ENCODE peak calls at places on chromosomes 3 and 15, in six cellular contexts. E is ovary, I is SK-N-SH, X is stomach, Q is A549, V is tibial nerve. R is an unnamed sample.

GRCh38 chr3:105353485-105354161 is 13.1 kb upstream of the ALCAM start:
- DNase-seq in E (no peak), I (no peak), X (no peak), Q (no peak), V (no peak), R (no peak)

GRCh38 chr15:56040081-56041035 is 46.9 kb upstream of the NEDD4 start:
- DNase-seq in E (peak; percentile 41), I (no peak), X (peak; percentile 66), Q (peak; percentile 66), V (peak; percentile 20), R (no peak)

GRCh38 chr3:24390169-24390821 is 104.4 kb downstream of the THRB start:
- DNase-seq in E (no peak), I (no peak), X (no peak), Q (no peak), V (no peak), R (no peak)

GRCh38 chr15:63938486-63939061 is 104.8 kb upstream of the HERC1 start:
- DNase-seq in E (no peak), I (no peak), X (no peak), Q (no peak), V (no peak), R (no peak)

GRCh38 chr15:69887553-69887952 is 210.2 kb downstream of the TLE3 start:
- DNase-seq in E (no peak), I (no peak), X (no peak), Q (no peak), V (no peak), R (no peak)

GRCh38 chr15:37076543-37076942 is 23.8 kb downstream of the MEIS2 start:
- DNase-seq in E (no peak), I (no peak), X (no peak), Q (no peak), V (no peak), R (no peak)

GRCh38 chr3:136120373-136121348 is 75.5 kb downstream of the MSL2 start:
- DNase-seq in E (no peak), I (no peak), X (no peak), Q (no peak), V (no peak), R (no peak)

GRCh38 chr15:38325290-38325990 is 72.8 kb downstream of the SPRED1 start:
- DNase-seq in E (no peak), I (no peak), X (no peak), Q (no peak), V (no peak), R (no peak)

GRCh38 chr3:44991326-44991725 is 15.3 kb downstream of the EXOSC7 start:
- DNase-seq in E (no peak), I (no peak), X (no peak), Q (no peak), V (no peak), R (no peak)

GRCh38 chr15:57100136-57100539 is 181.7 kb downstream of the TCF12 start:
- DNase-seq in E (no peak), I (no peak), X (no peak), Q (no peak), V (no peak), R (no peak)

GRCh38 chr3:118740722-118741290 is 293.8 kb downstream of the IGSF11 start:
- DNase-seq in E (no peak), I (no peak), X (no peak), Q (no peak), V (no peak), R (peak; percentile 17)

GRCh38 chr3:30972449-30972848 is 78.0 kb upstream of the GADL1 start:
- DNase-seq in E (no peak), I (no peak), X (no peak), Q (no peak), V (no peak), R (peak; percentile 2)

GRCh38 chr3:60803812-60804211 is 447.4 kb downstream of the FHIT start:
- DNase-seq in E (no peak), I (no peak), X (no peak), Q (no peak), V (no peak), R (no peak)

GRCh38 chr15:86961669-86962068 is 882.0 kb downstream of the AGBL1 start:
- DNase-seq in E (no peak), I (no peak), X (no peak), Q (no peak), V (no peak), R (no peak)

DNA sequence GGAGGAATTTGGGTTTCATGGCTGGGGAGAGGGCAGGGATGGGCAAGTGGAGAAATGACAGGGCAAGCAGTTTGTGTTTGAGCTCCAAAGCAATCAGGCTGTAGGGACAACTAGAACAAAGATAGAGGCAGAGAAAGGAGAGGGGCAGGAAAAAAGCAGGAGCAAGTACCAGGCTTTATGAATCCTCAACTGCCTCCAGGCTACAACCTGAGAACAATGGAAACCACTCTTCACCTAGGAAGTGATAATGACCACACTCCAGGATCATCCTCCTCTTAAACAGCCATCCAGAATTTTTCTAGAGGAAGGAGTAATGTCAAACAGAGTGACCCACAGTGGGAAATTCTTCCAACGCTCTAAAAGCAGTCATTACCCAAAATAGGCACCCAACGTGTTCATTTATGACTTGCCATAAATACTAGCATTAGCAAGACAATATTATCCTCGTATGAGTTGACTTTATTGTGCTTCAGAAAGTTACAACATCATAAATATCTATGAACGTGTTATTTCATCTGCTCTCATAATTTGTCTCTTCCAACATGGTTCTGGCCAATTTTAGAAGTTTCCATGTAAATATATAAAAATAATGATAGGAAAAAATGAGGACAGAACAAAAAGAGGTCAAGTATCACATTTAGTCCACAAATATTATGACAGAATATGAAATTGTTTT is 50.5 kb downstream of the TNFAIP8L3 start:
- DNase-seq in E (no peak), I (no peak), X (no peak), Q (no peak), V (no peak), R (no peak)
- TF ChIP-seq EP300 in E (no peak), I (no peak), X (no peak), Q (no peak), V (no peak), R (no peak)

GRCh38 chr3:76177650-76178049 is 392.3 kb upstream of the ZNF717 start:
- DNase-seq in E (no peak), I (no peak), X (no peak), Q (no peak), V (no peak), R (no peak)

GRCh38 chr3:76181213-76181612 is 395.9 kb upstream of the ZNF717 start:
- DNase-seq in E (no peak), I (no peak), X (no peak), Q (no peak), V (no peak), R (no peak)
- TF ChIP-seq EP300 in E (no peak), I (no peak), X (no peak), Q (no peak), V (no peak), R (no peak)

GRCh38 chr3:64945171-64945684 is 257.4 kb upstream of the ADAMTS9 start:
- DNase-seq in E (peak; percentile 56), I (no peak), X (no peak), Q (no peak), V (no peak), R (peak; percentile 92)
- TF ChIP-seq EP300 in E (no peak), I (no peak), X (peak; percentile 95), Q (no peak), V (peak; percentile 95), R (peak; percentile 31)

GRCh38 chr3:13616359-13616758 is 67.4 kb downstream of the FBLN2 start:
- DNase-seq in E (no peak), I (no peak), X (no peak), Q (no peak), V (no peak), R (no peak)

GRCh38 chr3:13614607-13615006 is 65.7 kb downstream of the FBLN2 start:
- DNase-seq in E (no peak), I (no peak), X (no peak), Q (no peak), V (no peak), R (no peak)

GRCh38 chr3:13617097-13617738 is 68.3 kb downstream of the FBLN2 start:
- DNase-seq in E (no peak), I (no peak), X (no peak), Q (no peak), V (no peak), R (no peak)

GRCh38 chr3:13613343-13614190 is 64.6 kb downstream of the FBLN2 start:
- DNase-seq in E (peak; percentile 13), I (no peak), X (no peak), Q (no peak), V (no peak), R (no peak)

GRCh38 chr3:13615019-13615528 is 66.1 kb downstream of the FBLN2 start:
- DNase-seq in E (no peak), I (no peak), X (no peak), Q (no peak), V (no peak), R (no peak)
- TF ChIP-seq EP300 in E (no peak), I (no peak), X (no peak), Q (no peak), V (no peak), R (no peak)

DNA sequence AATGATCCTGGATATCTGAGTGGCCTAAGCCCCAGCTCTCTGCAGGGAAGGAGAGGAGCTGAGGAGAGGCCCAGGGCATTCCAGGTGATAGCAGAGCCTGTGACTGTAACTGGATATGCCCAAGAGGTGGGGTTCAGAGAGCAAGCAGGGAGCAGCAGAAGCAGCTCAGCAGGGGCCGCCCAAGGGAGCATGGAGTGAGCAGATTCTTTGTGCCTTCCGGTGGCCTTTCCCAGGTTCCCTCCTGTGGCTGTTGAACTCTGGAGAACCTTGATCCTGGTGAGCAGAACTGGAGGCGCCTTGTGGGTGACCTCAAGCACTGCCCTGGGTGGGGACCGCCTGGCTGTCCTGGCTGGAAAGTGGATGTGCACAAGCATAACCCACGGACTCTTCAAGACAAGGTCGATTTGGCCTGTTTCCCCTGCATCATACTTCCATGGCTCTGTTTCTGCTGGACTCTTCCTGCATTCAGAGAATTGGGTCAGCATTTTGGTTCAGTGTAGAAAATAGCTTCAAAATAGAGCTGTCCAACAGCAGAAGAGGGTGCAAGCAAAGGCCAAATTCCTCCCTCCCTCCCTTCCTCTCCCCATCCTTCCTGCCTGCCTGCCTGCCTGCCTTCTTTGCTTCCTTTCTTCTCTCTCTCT is 76.1 kb downstream of the ARNT2 start:
- DNase-seq in E (no peak), I (no peak), X (no peak), Q (no peak), V (no peak), R (no peak)
- TF ChIP-seq EP300 in E (no peak), I (no peak), X (no peak), Q (no peak), V (no peak), R (no peak)

DNA sequence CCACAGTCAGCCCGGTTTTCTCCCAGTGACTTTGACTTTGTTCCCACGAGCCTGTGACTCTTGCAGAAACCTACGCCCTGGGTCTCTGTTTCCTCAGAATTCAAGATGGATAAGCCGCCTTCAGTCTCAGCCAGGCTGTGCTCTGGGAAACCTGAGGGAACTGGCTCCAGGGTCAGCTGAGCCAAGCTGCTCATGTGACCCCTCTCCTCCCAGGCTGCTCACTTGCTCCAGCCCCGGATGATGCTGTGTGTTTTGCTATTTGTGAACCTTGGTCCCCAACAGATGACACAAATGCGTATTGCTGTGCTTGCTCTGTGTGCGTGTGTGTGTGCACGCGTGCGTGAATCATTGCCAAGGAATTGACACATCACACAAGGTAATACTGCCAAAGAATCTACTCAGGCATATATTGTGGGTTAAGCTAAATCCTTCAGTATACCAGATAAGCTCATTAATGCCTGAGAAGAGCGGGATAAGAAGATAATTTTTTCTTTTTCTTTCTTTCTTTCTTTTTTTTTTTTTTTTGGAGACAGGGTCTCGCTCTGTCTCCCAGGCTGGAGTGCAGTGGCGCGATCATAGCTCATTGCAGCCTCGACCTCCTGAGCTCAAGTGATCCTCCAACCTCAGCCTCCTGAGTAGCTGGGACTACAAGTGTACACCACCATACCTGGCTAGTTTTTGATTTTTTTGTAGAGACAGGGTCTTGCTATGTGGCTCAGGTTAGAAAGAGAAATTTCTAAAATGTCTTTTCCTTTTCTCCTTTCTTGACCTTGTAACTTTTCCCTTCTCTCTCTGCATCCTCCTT is 29.2 kb upstream of the UMPS start:
- DNase-seq in E (no peak), I (no peak), X (no peak), Q (no peak), V (no peak), R (no peak)
- TF ChIP-seq EP300 in E (no peak), I (no peak), X (no peak), Q (no peak), V (no peak), R (no peak)